ENCODE peak calls at places on chromosomes 12 and 14, in six cellular contexts. P is MM.1S, E is PC-3, G is hepatocyte, X is HCT116, S is GM23338. L is an unnamed sample.

GRCh38 chr12:109818253-109818652 is 14.9 kb downstream of the TRPV4 start:
- DNase-seq in S (no peak), G (no peak), P (no peak), E (no peak), X (no peak), L (no peak)

GRCh38 chr12:72618764-72619163 is 346.6 kb downstream of the TRHDE start:
- DNase-seq in G (no peak), E (no peak), X (no peak), P (no peak), S (no peak), L (no peak)

GRCh38 chr14:76957224-76957881 is 71.2 kb downstream of the IRF2BPL start:
- DNase-seq in G (no peak), X (no peak), P (no peak), E (no peak), S (no peak), L (no peak)

GRCh38 chr12:121823101-121823726 is 19.4 kb downstream of the SETD1B start:
- DNase-seq in E (no peak), G (no peak), P (no peak), X (no peak), S (peak), L (no peak)

GRCh38 chr12:80226576-80226975 is 127.2 kb downstream of the OTOGL start:
- DNase-seq in S (no peak), P (no peak), G (no peak), E (peak), X (no peak), L (no peak)

GRCh38 chr12:59808317-59808910 is 212.6 kb downstream of the SLC16A7 start:
- DNase-seq in P (peak), G (peak), E (peak), S (peak), X (peak), L (peak)

GRCh38 chr12:121240484-121241202 is 30.7 kb downstream of the P2RX4 start:
- DNase-seq in E (no peak), G (no peak), X (no peak), S (peak), P (no peak), L (peak)

GRCh38 chr12:71282925-71283324 is 125.1 kb upstream of the TSPAN8 start:
- DNase-seq in P (no peak), X (no peak), G (no peak), E (no peak), S (no peak), L (no peak)

GRCh38 chr12:70317781-70318180 is 48.3 kb upstream of the KCNMB4 start:
- DNase-seq in S (no peak), P (peak), E (no peak), G (no peak), X (no peak), L (no peak)

GRCh38 chr12:130945793-130946492 is 7.8 kb upstream of the ADGRD1 start:
- DNase-seq in G (no peak), P (no peak), E (no peak), S (no peak), X (no peak), L (no peak)

GRCh38 chr12:55899035-55899434 is 28.7 kb downstream of the PYM1 start:
- DNase-seq in X (no peak), G (peak), P (no peak), S (no peak), E (no peak), L (no peak)

GRCh38 chr12:18382486-18382885 is 121.2 kb downstream of the PIK3C2G start:
- DNase-seq in S (no peak), E (no peak), P (no peak), G (peak), X (no peak), L (no peak)

GRCh38 chr12:9727813-9728212 is 5.1 kb downstream of the CLECL1 start:
- DNase-seq in G (no peak), S (no peak), X (no peak), E (no peak), P (no peak), L (no peak)

GRCh38 chr12:122995503-122996187 is 15.2 kb downstream of the ARL6IP4 start:
- DNase-seq in E (no peak), P (no peak), X (no peak), G (no peak), S (no peak), L (no peak)

GRCh38 chr14:88798161-88798560 is 5.4 kb upstream of the EML5 start:
- DNase-seq in X (no peak), S (peak), G (no peak), P (no peak), E (no peak), L (no peak)

GRCh38 chr12:49624919-49625577 is 1.7 kb downstream of the PRPF40B start:
- DNase-seq in X (peak), G (no peak), E (peak), S (no peak), P (no peak), L (no peak)

GRCh38 chr14:69281450-69282169 is 21.7 kb downstream of the GALNT16 start:
- DNase-seq in G (no peak), S (no peak), E (no peak), P (no peak), X (no peak), L (no peak)

GRCh38 chr14:61565181-61565580 is 130.1 kb upstream of the HIF1A start:
- DNase-seq in X (no peak), P (no peak), S (no peak), E (peak), G (no peak), L (no peak)

GRCh38 chr14:97387252-97387882 is 590.2 kb downstream of the VRK1 start:
- DNase-seq in S (no peak), G (peak), X (no peak), P (no peak), E (no peak), L (no peak)

GRCh38 chr14:99598774-99599173 is 5.2 kb downstream of the CCDC85C start:
- DNase-seq in E (no peak), P (no peak), G (no peak), S (no peak), X (no peak), L (peak)

GRCh38 chr14:99601301-99601945 is 2.6 kb downstream of the CCDC85C start:
- DNase-seq in S (no peak), P (no peak), X (no peak), G (peak), E (peak), L (no peak)

GRCh38 chr14:99602054-99602787 is 1.8 kb downstream of the CCDC85C start:
- DNase-seq in E (peak), X (no peak), S (no peak), G (peak), P (no peak), L (peak)

GRCh38 chr14:99599440-99599839 is 4.6 kb downstream of the CCDC85C start:
- DNase-seq in P (no peak), E (no peak), G (no peak), X (no peak), S (no peak), L (no peak)

GRCh38 chr14:99600232-99600888 is 3.6 kb downstream of the CCDC85C start:
- DNase-seq in E (no peak), X (no peak), S (no peak), P (no peak), G (no peak), L (no peak)
- TF ChIP-seq CTCF in E (no peak), X (no peak), S (no peak), P (no peak), G (no peak), L (no peak)

GRCh38 chr12:44618960-44619359 is 257.2 kb downstream of the NELL2 start:
- DNase-seq in G (no peak), P (no peak), S (no peak), E (no peak), X (no peak), L (peak)
- TF ChIP-seq EZH2phosphoT487 in G (no peak), P (no peak), S (no peak), E (no peak), X (no peak), L (no peak)

GRCh38 chr14:35531960-35532747 is 1.8 kb upstream of the INSM2 start:
- DNase-seq in X (no peak), P (no peak), S (no peak), G (no peak), E (no peak), L (no peak)
- TF ChIP-seq EZH2 in X (no peak), P (no peak), S (no peak), G (no peak), E (no peak), L (no peak)

GRCh38 chr12:15982071-15982470 is 70.9 kb downstream of the DERA start:
- DNase-seq in P (no peak), X (no peak), E (no peak), G (no peak), S (no peak), L (no peak)

GRCh38 chr12:15984097-15984800 is 73.1 kb downstream of the DERA start:
- DNase-seq in E (peak), S (no peak), G (no peak), X (no peak), P (no peak), L (no peak)

GRCh38 chr12:15982921-15983320 is 71.8 kb downstream of the DERA start:
- DNase-seq in E (no peak), S (no peak), G (no peak), X (no peak), P (no peak), L (no peak)

GRCh38 chr12:15984963-15985362 is 73.8 kb downstream of the DERA start:
- DNase-seq in E (no peak), X (no peak), G (no peak), S (no peak), P (no peak), L (no peak)

DNA sequence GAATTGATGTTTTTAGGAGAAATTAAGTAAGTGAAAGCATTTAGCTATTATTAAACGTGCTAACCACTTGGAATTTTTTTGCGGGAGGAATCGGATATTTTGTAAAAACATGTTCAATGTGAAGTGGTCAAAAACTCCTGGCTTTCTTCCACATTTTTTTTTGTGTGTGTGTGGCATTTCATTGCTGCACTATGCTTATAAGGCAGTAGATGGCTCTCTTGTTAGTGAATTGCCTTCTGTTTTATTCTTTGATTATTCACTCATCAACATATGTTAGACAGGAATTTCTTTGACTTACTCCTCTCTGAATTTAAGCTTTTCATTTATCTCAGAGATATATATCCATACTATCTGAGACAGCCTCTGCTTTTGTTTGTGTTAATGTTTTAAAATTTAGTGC is 71.3 kb downstream of the DERA start:
- DNase-seq in E (peak), P (no peak), S (peak), G (peak), X (no peak), L (no peak)
- TF ChIP-seq CTCF in E (peak), P (peak), S (peak), G (peak), X (peak), L (peak)

L was measured in neural progenitor cell.